ENCODE peak calls at places on chromosomes 16 and 17, in eight cellular contexts. One of them, this sample, is unnamed.

GRCh38 chr17:63040816-63041215 is 74.8 kb downstream of the TANC2 start:
- DNase-seq in caudate nucleus: no peak
- DNase-seq in NCI-H774: no peak
- DNase-seq in activated T-helper 9 cell treated with anti-CD3 and anti-CD28 coated beads, Interleukin-2, amount 50 U/mL, for 16 hours: no peak
- DNase-seq in effector CD8-positive, alpha-beta T cell: no peak
- DNase-seq in activated CD4-positive, alpha-beta T cell treated with anti-CD3 and anti-CD28 coated beads, Interleukin-2, amount 50 U/mL, for 1 hour: no peak
- DNase-seq in thoracic aorta: no peak
- DNase-seq in GM20000: no peak
- DNase-seq in this sample: no peak

GRCh38 chr16:11245988-11246387 is 10.0 kb downstream of the SOCS1 start:
- DNase-seq in activated CD4-positive, alpha-beta T cell treated with anti-CD3 and anti-CD28 coated beads, Interleukin-2, amount 50 U/mL, for 1 hour: no peak
- DNase-seq in activated T-helper 9 cell treated with anti-CD3 and anti-CD28 coated beads, Interleukin-2, amount 50 U/mL, for 16 hours: no peak
- DNase-seq in NCI-H774: no peak
- DNase-seq in GM20000: no peak
- DNase-seq in effector CD8-positive, alpha-beta T cell: no peak
- DNase-seq in thoracic aorta: no peak
- DNase-seq in caudate nucleus: no peak
- DNase-seq in this sample: no peak

GRCh38 chr16:66342294-66342900 is 24.1 kb upstream of the CDH5 start:
- DNase-seq in activated CD4-positive, alpha-beta T cell treated with anti-CD3 and anti-CD28 coated beads, Interleukin-2, amount 50 U/mL, for 1 hour: peak
- DNase-seq in effector CD8-positive, alpha-beta T cell: no peak
- DNase-seq in GM20000: peak
- DNase-seq in caudate nucleus: no peak
- DNase-seq in thoracic aorta: no peak
- DNase-seq in activated T-helper 9 cell treated with anti-CD3 and anti-CD28 coated beads, Interleukin-2, amount 50 U/mL, for 16 hours: no peak
- DNase-seq in NCI-H774: no peak
- DNase-seq in this sample: no peak

GRCh38 chr16:1965610-1966009 is 984 bp upstream of the RPS2 start:
- DNase-seq in GM20000: no peak
- DNase-seq in activated T-helper 9 cell treated with anti-CD3 and anti-CD28 coated beads, Interleukin-2, amount 50 U/mL, for 16 hours: no peak
- DNase-seq in NCI-H774: no peak
- DNase-seq in caudate nucleus: no peak
- DNase-seq in activated CD4-positive, alpha-beta T cell treated with anti-CD3 and anti-CD28 coated beads, Interleukin-2, amount 50 U/mL, for 1 hour: no peak
- DNase-seq in effector CD8-positive, alpha-beta T cell: no peak
- DNase-seq in thoracic aorta: no peak
- DNase-seq in this sample: no peak

GRCh38 chr17:7258731-7259554 is 3.3 kb downstream of the CLDN7 start:
- DNase-seq in activated T-helper 9 cell treated with anti-CD3 and anti-CD28 coated beads, Interleukin-2, amount 50 U/mL, for 16 hours: no peak
- DNase-seq in thoracic aorta: no peak
- DNase-seq in effector CD8-positive, alpha-beta T cell: no peak
- DNase-seq in caudate nucleus: no peak
- DNase-seq in NCI-H774: no peak
- DNase-seq in GM20000: no peak
- DNase-seq in activated CD4-positive, alpha-beta T cell treated with anti-CD3 and anti-CD28 coated beads, Interleukin-2, amount 50 U/mL, for 1 hour: no peak
- DNase-seq in this sample: no peak

GRCh38 chr17:82302991-82303943 is 14.1 kb downstream of the CD7 start:
- DNase-seq in caudate nucleus: no peak
- DNase-seq in activated T-helper 9 cell treated with anti-CD3 and anti-CD28 coated beads, Interleukin-2, amount 50 U/mL, for 16 hours: no peak
- DNase-seq in activated CD4-positive, alpha-beta T cell treated with anti-CD3 and anti-CD28 coated beads, Interleukin-2, amount 50 U/mL, for 1 hour: peak
- DNase-seq in thoracic aorta: no peak
- DNase-seq in GM20000: peak
- DNase-seq in effector CD8-positive, alpha-beta T cell: no peak
- DNase-seq in NCI-H774: no peak
- DNase-seq in this sample: no peak

GRCh38 chr17:69592692-69593350 is 178.3 kb downstream of the MAP2K6 start:
- DNase-seq in NCI-H774: no peak
- DNase-seq in GM20000: no peak
- DNase-seq in effector CD8-positive, alpha-beta T cell: no peak
- DNase-seq in activated CD4-positive, alpha-beta T cell treated with anti-CD3 and anti-CD28 coated beads, Interleukin-2, amount 50 U/mL, for 1 hour: no peak
- DNase-seq in activated T-helper 9 cell treated with anti-CD3 and anti-CD28 coated beads, Interleukin-2, amount 50 U/mL, for 16 hours: no peak
- DNase-seq in caudate nucleus: no peak
- DNase-seq in thoracic aorta: no peak
- DNase-seq in this sample: no peak

GRCh38 chr16:28901862-28902261 is 23.2 kb downstream of the RABEP2 start:
- DNase-seq in caudate nucleus: no peak
- DNase-seq in thoracic aorta: no peak
- DNase-seq in activated T-helper 9 cell treated with anti-CD3 and anti-CD28 coated beads, Interleukin-2, amount 50 U/mL, for 16 hours: no peak
- DNase-seq in GM20000: no peak
- DNase-seq in activated CD4-positive, alpha-beta T cell treated with anti-CD3 and anti-CD28 coated beads, Interleukin-2, amount 50 U/mL, for 1 hour: no peak
- DNase-seq in NCI-H774: no peak
- DNase-seq in effector CD8-positive, alpha-beta T cell: no peak
- DNase-seq in this sample: no peak

GRCh38 chr16:89099905-89100304 is 6.3 kb downstream of the ACSF3 start:
- DNase-seq in effector CD8-positive, alpha-beta T cell: no peak
- DNase-seq in NCI-H774: no peak
- DNase-seq in thoracic aorta: no peak
- DNase-seq in activated CD4-positive, alpha-beta T cell treated with anti-CD3 and anti-CD28 coated beads, Interleukin-2, amount 50 U/mL, for 1 hour: peak
- DNase-seq in activated T-helper 9 cell treated with anti-CD3 and anti-CD28 coated beads, Interleukin-2, amount 50 U/mL, for 16 hours: no peak
- DNase-seq in caudate nucleus: no peak
- DNase-seq in GM20000: no peak
- DNase-seq in this sample: no peak

GRCh38 chr17:32157225-32157624 is 14.9 kb downstream of the RHOT1 start:
- DNase-seq in NCI-H774: no peak
- DNase-seq in effector CD8-positive, alpha-beta T cell: no peak
- DNase-seq in activated T-helper 9 cell treated with anti-CD3 and anti-CD28 coated beads, Interleukin-2, amount 50 U/mL, for 16 hours: no peak
- DNase-seq in GM20000: no peak
- DNase-seq in activated CD4-positive, alpha-beta T cell treated with anti-CD3 and anti-CD28 coated beads, Interleukin-2, amount 50 U/mL, for 1 hour: no peak
- DNase-seq in thoracic aorta: no peak
- DNase-seq in caudate nucleus: no peak
- DNase-seq in this sample: no peak

GRCh38 chr17:41329279-41329925 is 13.9 kb upstream of the KRTAP17-1 start:
- DNase-seq in GM20000: no peak
- DNase-seq in activated CD4-positive, alpha-beta T cell treated with anti-CD3 and anti-CD28 coated beads, Interleukin-2, amount 50 U/mL, for 1 hour: no peak
- DNase-seq in caudate nucleus: no peak
- DNase-seq in thoracic aorta: no peak
- DNase-seq in effector CD8-positive, alpha-beta T cell: no peak
- DNase-seq in activated T-helper 9 cell treated with anti-CD3 and anti-CD28 coated beads, Interleukin-2, amount 50 U/mL, for 16 hours: no peak
- DNase-seq in NCI-H774: peak
- DNase-seq in this sample: no peak

GRCh38 chr17:2111691-2112090 is 56.8 kb downstream of the HIC1 start:
- DNase-seq in NCI-H774: no peak
- DNase-seq in activated CD4-positive, alpha-beta T cell treated with anti-CD3 and anti-CD28 coated beads, Interleukin-2, amount 50 U/mL, for 1 hour: no peak
- DNase-seq in caudate nucleus: no peak
- DNase-seq in GM20000: no peak
- DNase-seq in effector CD8-positive, alpha-beta T cell: no peak
- DNase-seq in activated T-helper 9 cell treated with anti-CD3 and anti-CD28 coated beads, Interleukin-2, amount 50 U/mL, for 16 hours: no peak
- DNase-seq in thoracic aorta: no peak
- DNase-seq in this sample: no peak

GRCh38 chr16:53201900-53202299 is 147.1 kb downstream of the CHD9 start:
- DNase-seq in effector CD8-positive, alpha-beta T cell: no peak
- DNase-seq in GM20000: no peak
- DNase-seq in caudate nucleus: no peak
- DNase-seq in thoracic aorta: no peak
- DNase-seq in activated CD4-positive, alpha-beta T cell treated with anti-CD3 and anti-CD28 coated beads, Interleukin-2, amount 50 U/mL, for 1 hour: no peak
- DNase-seq in NCI-H774: no peak
- DNase-seq in activated T-helper 9 cell treated with anti-CD3 and anti-CD28 coated beads, Interleukin-2, amount 50 U/mL, for 16 hours: no peak
- DNase-seq in this sample: no peak

GRCh38 chr16:82160226-82160625 is 9.8 kb downstream of the MPHOSPH6 start:
- DNase-seq in caudate nucleus: no peak
- DNase-seq in NCI-H774: no peak
- DNase-seq in effector CD8-positive, alpha-beta T cell: no peak
- DNase-seq in GM20000: no peak
- DNase-seq in activated CD4-positive, alpha-beta T cell treated with anti-CD3 and anti-CD28 coated beads, Interleukin-2, amount 50 U/mL, for 1 hour: no peak
- DNase-seq in activated T-helper 9 cell treated with anti-CD3 and anti-CD28 coated beads, Interleukin-2, amount 50 U/mL, for 16 hours: no peak
- DNase-seq in thoracic aorta: no peak
- DNase-seq in this sample: no peak

GRCh38 chr16:83689385-83689831 is 118.4 kb upstream of the HSBP1 start:
- DNase-seq in thoracic aorta: peak
- DNase-seq in NCI-H774: no peak
- DNase-seq in activated CD4-positive, alpha-beta T cell treated with anti-CD3 and anti-CD28 coated beads, Interleukin-2, amount 50 U/mL, for 1 hour: no peak
- DNase-seq in effector CD8-positive, alpha-beta T cell: no peak
- DNase-seq in GM20000: peak
- DNase-seq in activated T-helper 9 cell treated with anti-CD3 and anti-CD28 coated beads, Interleukin-2, amount 50 U/mL, for 16 hours: no peak
- DNase-seq in caudate nucleus: peak
- DNase-seq in this sample: no peak

GRCh38 chr16:88638323-88639230 is at the start of gene IL17C:
- DNase-seq in activated T-helper 9 cell treated with anti-CD3 and anti-CD28 coated beads, Interleukin-2, amount 50 U/mL, for 16 hours: no peak
- DNase-seq in thoracic aorta: no peak
- DNase-seq in caudate nucleus: no peak
- DNase-seq in GM20000: no peak
- DNase-seq in activated CD4-positive, alpha-beta T cell treated with anti-CD3 and anti-CD28 coated beads, Interleukin-2, amount 50 U/mL, for 1 hour: no peak
- DNase-seq in NCI-H774: peak
- DNase-seq in effector CD8-positive, alpha-beta T cell: no peak
- DNase-seq in this sample: peak

GRCh38 chr17:17831208-17832039 is 5.4 kb downstream of the SREBF1 start:
- DNase-seq in activated CD4-positive, alpha-beta T cell treated with anti-CD3 and anti-CD28 coated beads, Interleukin-2, amount 50 U/mL, for 1 hour: no peak
- DNase-seq in thoracic aorta: no peak
- DNase-seq in NCI-H774: no peak
- DNase-seq in effector CD8-positive, alpha-beta T cell: no peak
- DNase-seq in activated T-helper 9 cell treated with anti-CD3 and anti-CD28 coated beads, Interleukin-2, amount 50 U/mL, for 16 hours: no peak
- DNase-seq in caudate nucleus: no peak
- DNase-seq in GM20000: no peak
- DNase-seq in this sample: no peak

GRCh38 chr17:81097134-81097942 is 62.4 kb downstream of the BAIAP2 start:
- DNase-seq in thoracic aorta: peak
- DNase-seq in effector CD8-positive, alpha-beta T cell: peak
- DNase-seq in NCI-H774: no peak
- DNase-seq in GM20000: peak
- DNase-seq in activated CD4-positive, alpha-beta T cell treated with anti-CD3 and anti-CD28 coated beads, Interleukin-2, amount 50 U/mL, for 1 hour: peak
- DNase-seq in caudate nucleus: peak
- DNase-seq in activated T-helper 9 cell treated with anti-CD3 and anti-CD28 coated beads, Interleukin-2, amount 50 U/mL, for 16 hours: peak
- DNase-seq in this sample: no peak

GRCh38 chr17:70636517-70637133 is 467.3 kb downstream of the KCNJ2 start:
- DNase-seq in activated CD4-positive, alpha-beta T cell treated with anti-CD3 and anti-CD28 coated beads, Interleukin-2, amount 50 U/mL, for 1 hour: no peak
- DNase-seq in NCI-H774: peak
- DNase-seq in activated T-helper 9 cell treated with anti-CD3 and anti-CD28 coated beads, Interleukin-2, amount 50 U/mL, for 16 hours: no peak
- DNase-seq in effector CD8-positive, alpha-beta T cell: no peak
- DNase-seq in thoracic aorta: no peak
- DNase-seq in caudate nucleus: peak
- DNase-seq in GM20000: peak
- DNase-seq in this sample: peak

GRCh38 chr16:49932943-49933342 is 77.0 kb upstream of the ZNF423 start:
- DNase-seq in thoracic aorta: no peak
- DNase-seq in effector CD8-positive, alpha-beta T cell: no peak
- DNase-seq in GM20000: no peak
- DNase-seq in activated CD4-positive, alpha-beta T cell treated with anti-CD3 and anti-CD28 coated beads, Interleukin-2, amount 50 U/mL, for 1 hour: no peak
- DNase-seq in activated T-helper 9 cell treated with anti-CD3 and anti-CD28 coated beads, Interleukin-2, amount 50 U/mL, for 16 hours: no peak
- DNase-seq in caudate nucleus: no peak
- DNase-seq in NCI-H774: no peak
- DNase-seq in this sample: no peak

GRCh38 chr16:8682551-8683259 is 8.3 kb downstream of the ABAT start:
- DNase-seq in caudate nucleus: no peak
- DNase-seq in thoracic aorta: no peak
- DNase-seq in activated CD4-positive, alpha-beta T cell treated with anti-CD3 and anti-CD28 coated beads, Interleukin-2, amount 50 U/mL, for 1 hour: no peak
- DNase-seq in NCI-H774: no peak
- DNase-seq in effector CD8-positive, alpha-beta T cell: no peak
- DNase-seq in GM20000: no peak
- DNase-seq in activated T-helper 9 cell treated with anti-CD3 and anti-CD28 coated beads, Interleukin-2, amount 50 U/mL, for 16 hours: no peak
- DNase-seq in this sample: no peak

GRCh38 chr16:57736419-57737281 is 1.1 kb downstream of the KATNB1 start:
- DNase-seq in NCI-H774: no peak
- DNase-seq in activated T-helper 9 cell treated with anti-CD3 and anti-CD28 coated beads, Interleukin-2, amount 50 U/mL, for 16 hours: peak
- DNase-seq in caudate nucleus: peak
- DNase-seq in activated CD4-positive, alpha-beta T cell treated with anti-CD3 and anti-CD28 coated beads, Interleukin-2, amount 50 U/mL, for 1 hour: peak
- DNase-seq in GM20000: no peak
- DNase-seq in effector CD8-positive, alpha-beta T cell: peak
- DNase-seq in thoracic aorta: no peak
- DNase-seq in this sample: peak

GRCh38 chr16:16042076-16042475 is 92.7 kb downstream of the ABCC1 start:
- DNase-seq in GM20000: no peak
- DNase-seq in activated CD4-positive, alpha-beta T cell treated with anti-CD3 and anti-CD28 coated beads, Interleukin-2, amount 50 U/mL, for 1 hour: no peak
- DNase-seq in activated T-helper 9 cell treated with anti-CD3 and anti-CD28 coated beads, Interleukin-2, amount 50 U/mL, for 16 hours: no peak
- DNase-seq in NCI-H774: no peak
- DNase-seq in effector CD8-positive, alpha-beta T cell: no peak
- DNase-seq in thoracic aorta: peak
- DNase-seq in caudate nucleus: no peak
- DNase-seq in this sample: peak